ENCODE peak calls at places on chromosomes 11 and 22, in seven cellular contexts. One of them, this sample, is unnamed.

GRCh38 chr22:48305726-48306235 is 1521.9 kb downstream of the BRD1 start:
- DNase-seq in neuronal stem cell: no peak
- DNase-seq in naive thymus-derived CD4-positive, alpha-beta T cell: no peak
- DNase-seq in lung: no peak
- DNase-seq in epithelial cell of prostate: no peak
- DNase-seq in substantia nigra: no peak
- DNase-seq in pancreas: no peak
- DNase-seq in this sample: no peak

GRCh38 chr11:119615879-119616190 is 113.2 kb downstream of the NECTIN1 start:
- DNase-seq in neuronal stem cell: no peak
- DNase-seq in naive thymus-derived CD4-positive, alpha-beta T cell: no peak
- DNase-seq in lung: no peak
- DNase-seq in epithelial cell of prostate: peak
- DNase-seq in substantia nigra: no peak
- DNase-seq in pancreas: no peak
- DNase-seq in this sample: no peak

GRCh38 chr11:108680267-108680666 is 15.4 kb downstream of the DDX10 start:
- DNase-seq in neuronal stem cell: no peak
- DNase-seq in naive thymus-derived CD4-positive, alpha-beta T cell: no peak
- DNase-seq in lung: no peak
- DNase-seq in epithelial cell of prostate: no peak
- DNase-seq in substantia nigra: no peak
- DNase-seq in pancreas: no peak
- DNase-seq in this sample: no peak

GRCh38 chr22:38286915-38287669 is 14.3 kb upstream of the TMEM184B start:
- DNase-seq in neuronal stem cell: no peak
- DNase-seq in naive thymus-derived CD4-positive, alpha-beta T cell: no peak
- DNase-seq in lung: no peak
- DNase-seq in epithelial cell of prostate: no peak
- DNase-seq in substantia nigra: no peak
- DNase-seq in pancreas: no peak
- DNase-seq in this sample: no peak

GRCh38 chr22:34102633-34103032 is 182.4 kb upstream of the LARGE1 start:
- DNase-seq in neuronal stem cell: no peak
- DNase-seq in naive thymus-derived CD4-positive, alpha-beta T cell: no peak
- DNase-seq in lung: no peak
- DNase-seq in epithelial cell of prostate: no peak
- DNase-seq in substantia nigra: no peak
- DNase-seq in pancreas: no peak
- DNase-seq in this sample: no peak

GRCh38 chr11:66906077-66906929 is 49.4 kb downstream of the LRFN4 start:
- DNase-seq in neuronal stem cell: no peak
- DNase-seq in naive thymus-derived CD4-positive, alpha-beta T cell: no peak
- DNase-seq in lung: no peak
- DNase-seq in epithelial cell of prostate: peak
- DNase-seq in substantia nigra: no peak
- DNase-seq in pancreas: no peak
- DNase-seq in this sample: no peak

GRCh38 chr11:62337682-62338181 is 484 bp downstream of the ASRGL1 start:
- DNase-seq in neuronal stem cell: peak
- DNase-seq in naive thymus-derived CD4-positive, alpha-beta T cell: no peak
- DNase-seq in lung: no peak
- DNase-seq in epithelial cell of prostate: no peak
- DNase-seq in substantia nigra: peak
- DNase-seq in pancreas: peak
- DNase-seq in this sample: no peak

GRCh38 chr11:60169264-60169915 is 13.5 kb downstream of the MS4A6A start:
- DNase-seq in neuronal stem cell: peak
- DNase-seq in naive thymus-derived CD4-positive, alpha-beta T cell: peak
- DNase-seq in lung: no peak
- DNase-seq in epithelial cell of prostate: peak
- DNase-seq in substantia nigra: no peak
- DNase-seq in pancreas: no peak
- DNase-seq in this sample: no peak

GRCh38 chr11:2681408-2682145 is 18.2 kb downstream of the KCNQ1OT1 start:
- DNase-seq in neuronal stem cell: no peak
- DNase-seq in naive thymus-derived CD4-positive, alpha-beta T cell: no peak
- DNase-seq in lung: no peak
- DNase-seq in epithelial cell of prostate: no peak
- DNase-seq in substantia nigra: no peak
- DNase-seq in pancreas: peak
- DNase-seq in this sample: no peak

GRCh38 chr11:19072464-19072863 is 11.9 kb upstream of the MRGPRX2 start:
- DNase-seq in neuronal stem cell: no peak
- DNase-seq in naive thymus-derived CD4-positive, alpha-beta T cell: no peak
- DNase-seq in lung: no peak
- DNase-seq in epithelial cell of prostate: no peak
- DNase-seq in substantia nigra: no peak
- DNase-seq in pancreas: peak
- DNase-seq in this sample: no peak

GRCh38 chr22:50309601-50309991 is 2.1 kb upstream of the PLXNB2 start:
- DNase-seq in neuronal stem cell: no peak
- DNase-seq in naive thymus-derived CD4-positive, alpha-beta T cell: no peak
- DNase-seq in lung: no peak
- DNase-seq in epithelial cell of prostate: no peak
- DNase-seq in substantia nigra: no peak
- DNase-seq in pancreas: no peak
- DNase-seq in this sample: no peak

GRCh38 chr22:45033136-45033535 is 23.3 kb upstream of the PHF21B start:
- DNase-seq in neuronal stem cell: no peak
- DNase-seq in naive thymus-derived CD4-positive, alpha-beta T cell: no peak
- DNase-seq in lung: no peak
- DNase-seq in epithelial cell of prostate: no peak
- DNase-seq in substantia nigra: no peak
- DNase-seq in pancreas: no peak
- DNase-seq in this sample: no peak

GRCh38 chr11:27423125-27423524 is 49.5 kb downstream of the LGR4 start:
- DNase-seq in neuronal stem cell: no peak
- DNase-seq in naive thymus-derived CD4-positive, alpha-beta T cell: no peak
- DNase-seq in lung: no peak
- DNase-seq in epithelial cell of prostate: no peak
- DNase-seq in substantia nigra: no peak
- DNase-seq in pancreas: no peak
- DNase-seq in this sample: no peak

GRCh38 chr11:16912607-16913006 is 101.6 kb downstream of the PLEKHA7 start:
- DNase-seq in neuronal stem cell: no peak
- DNase-seq in naive thymus-derived CD4-positive, alpha-beta T cell: no peak
- DNase-seq in lung: no peak
- DNase-seq in epithelial cell of prostate: no peak
- DNase-seq in substantia nigra: no peak
- DNase-seq in pancreas: peak
- DNase-seq in this sample: no peak

GRCh38 chr11:81707881-81708280 is 1025.8 kb downstream of the FAM181B start:
- DNase-seq in neuronal stem cell: no peak
- DNase-seq in naive thymus-derived CD4-positive, alpha-beta T cell: no peak
- DNase-seq in lung: no peak
- DNase-seq in epithelial cell of prostate: no peak
- DNase-seq in substantia nigra: no peak
- DNase-seq in pancreas: no peak
- DNase-seq in this sample: no peak

DNA sequence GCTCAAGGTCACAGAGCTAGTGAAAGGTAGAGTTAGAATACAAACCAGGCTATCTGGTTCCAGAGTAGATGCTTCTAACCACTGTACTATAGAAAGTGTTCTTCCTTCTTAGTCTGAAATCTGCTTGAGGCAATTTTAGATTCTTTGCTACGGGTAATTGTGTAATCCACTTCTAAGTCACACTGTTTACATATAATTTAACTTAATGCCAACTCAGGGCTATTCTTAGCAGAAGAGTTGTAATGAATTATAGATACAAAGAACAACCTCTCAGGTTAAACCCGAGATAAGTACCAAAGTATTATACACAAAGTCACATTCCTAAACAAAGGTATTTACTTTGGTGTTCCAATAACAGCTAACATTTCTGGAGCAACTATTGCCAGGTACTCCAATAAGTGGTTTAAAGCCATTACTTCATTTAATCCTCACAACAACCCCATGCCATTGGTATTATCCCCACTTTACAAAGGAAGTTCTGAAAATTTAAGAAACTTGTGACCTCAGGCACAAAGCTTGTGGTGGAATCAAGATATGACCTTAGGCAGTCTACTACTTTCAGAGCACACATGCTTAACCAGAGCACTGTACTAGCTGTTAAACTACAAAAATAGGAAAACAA is 31.1 kb upstream of the DDI1 start:
- DNase-seq in neuronal stem cell: no peak
- DNase-seq in naive thymus-derived CD4-positive, alpha-beta T cell: no peak
- DNase-seq in lung: no peak
- DNase-seq in epithelial cell of prostate: peak
- DNase-seq in substantia nigra: no peak
- DNase-seq in pancreas: no peak
- DNase-seq in this sample: no peak
- H3K27ac ChIP-seq in neuronal stem cell: no peak
- H3K27ac ChIP-seq in naive thymus-derived CD4-positive, alpha-beta T cell: no peak
- H3K27ac ChIP-seq in lung: no peak
- H3K27ac ChIP-seq in epithelial cell of prostate: no peak
- H3K27ac ChIP-seq in substantia nigra: no peak
- H3K27ac ChIP-seq in pancreas: no peak
- H3K27ac ChIP-seq in this sample: no peak

GRCh38 chr22:46115755-46116490 is 34.4 kb upstream of the PPARA start:
- DNase-seq in neuronal stem cell: no peak
- DNase-seq in naive thymus-derived CD4-positive, alpha-beta T cell: no peak
- DNase-seq in lung: no peak
- DNase-seq in epithelial cell of prostate: no peak
- DNase-seq in substantia nigra: no peak
- DNase-seq in pancreas: no peak
- DNase-seq in this sample: no peak

GRCh38 chr22:46113910-46114517 is 36.3 kb upstream of the PPARA start:
- DNase-seq in neuronal stem cell: no peak
- DNase-seq in naive thymus-derived CD4-positive, alpha-beta T cell: no peak
- DNase-seq in lung: no peak
- DNase-seq in epithelial cell of prostate: no peak
- DNase-seq in substantia nigra: no peak
- DNase-seq in pancreas: no peak
- DNase-seq in this sample: no peak

GRCh38 chr22:46113110-46113909 is 37.0 kb upstream of the PPARA start:
- DNase-seq in neuronal stem cell: no peak
- DNase-seq in naive thymus-derived CD4-positive, alpha-beta T cell: no peak
- DNase-seq in lung: no peak
- DNase-seq in epithelial cell of prostate: no peak
- DNase-seq in substantia nigra: no peak
- DNase-seq in pancreas: no peak
- DNase-seq in this sample: no peak

GRCh38 chr22:46115388-46115678 is 35.0 kb upstream of the PPARA start:
- DNase-seq in neuronal stem cell: no peak
- DNase-seq in naive thymus-derived CD4-positive, alpha-beta T cell: no peak
- DNase-seq in lung: no peak
- DNase-seq in epithelial cell of prostate: no peak
- DNase-seq in substantia nigra: no peak
- DNase-seq in pancreas: no peak
- DNase-seq in this sample: no peak

DNA sequence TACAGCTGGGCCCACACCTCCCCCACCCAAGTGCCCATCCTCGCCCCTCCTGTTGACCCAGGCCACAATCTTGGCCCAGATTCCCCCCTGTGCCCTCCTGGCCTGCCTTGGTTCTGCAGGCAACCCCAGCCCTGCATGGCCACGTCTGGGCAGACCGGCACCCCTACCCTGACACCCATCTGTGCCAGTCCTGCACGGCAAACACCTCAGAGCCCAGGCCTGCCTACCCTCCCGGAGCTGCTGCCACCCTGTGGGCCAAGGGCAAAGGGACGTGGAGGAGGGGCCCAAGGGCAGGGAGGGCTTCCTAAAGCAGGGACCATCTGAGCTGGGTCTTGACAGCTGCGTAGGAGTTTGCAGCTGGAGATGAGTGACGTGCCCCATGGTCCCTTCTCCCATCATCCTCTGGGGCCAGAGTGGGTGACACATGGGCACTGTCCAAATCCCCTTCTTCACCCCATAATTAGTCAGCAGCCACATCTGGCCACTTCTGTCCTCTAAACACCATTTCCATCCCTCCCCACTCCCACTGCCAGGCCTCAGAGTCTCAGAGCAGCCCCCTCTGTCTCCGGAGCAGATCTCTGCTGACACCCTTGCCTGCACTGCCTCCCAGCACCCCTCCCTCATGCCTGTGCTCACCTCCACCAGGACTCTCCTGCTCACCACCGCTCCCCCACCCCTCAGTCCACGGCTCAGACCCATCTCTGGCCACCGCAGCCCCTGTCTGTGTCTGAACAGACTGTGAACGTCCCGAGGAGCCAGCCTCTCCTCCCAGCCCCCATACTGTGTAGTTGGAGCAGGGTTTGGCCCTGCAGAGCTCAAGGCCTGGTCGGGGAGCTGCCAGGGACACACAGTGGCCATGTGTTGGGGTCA is 35.6 kb upstream of the PPARA start:
- DNase-seq in neuronal stem cell: no peak
- DNase-seq in naive thymus-derived CD4-positive, alpha-beta T cell: no peak
- DNase-seq in lung: no peak
- DNase-seq in epithelial cell of prostate: no peak
- DNase-seq in substantia nigra: no peak
- DNase-seq in pancreas: no peak
- DNase-seq in this sample: no peak
- H3K27ac ChIP-seq in neuronal stem cell: no peak
- H3K27ac ChIP-seq in naive thymus-derived CD4-positive, alpha-beta T cell: no peak
- H3K27ac ChIP-seq in lung: peak
- H3K27ac ChIP-seq in epithelial cell of prostate: peak
- H3K27ac ChIP-seq in substantia nigra: peak
- H3K27ac ChIP-seq in pancreas: no peak
- H3K27ac ChIP-seq in this sample: peak

DNA sequence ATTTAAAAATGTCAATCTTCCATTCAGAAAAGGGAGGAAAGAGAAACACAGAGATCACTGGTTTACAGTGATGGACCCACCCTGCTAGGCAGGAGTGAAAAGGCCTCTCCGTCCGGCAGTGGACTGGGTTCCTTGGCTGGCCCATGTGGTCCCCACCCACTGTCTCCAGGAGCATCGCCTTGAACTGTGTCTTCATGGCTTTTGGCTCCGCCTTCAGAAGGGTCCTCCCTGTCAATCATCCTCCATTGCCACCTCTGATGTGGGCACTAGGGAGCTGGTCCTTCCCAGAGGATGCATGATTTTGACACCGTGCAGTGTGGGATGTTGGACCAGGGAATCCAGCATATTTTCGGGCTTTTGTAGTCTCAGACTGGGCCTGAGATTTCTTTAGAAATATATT is 58.2 kb upstream of the B3GAT1 start:
- DNase-seq in neuronal stem cell: no peak
- DNase-seq in naive thymus-derived CD4-positive, alpha-beta T cell: no peak
- DNase-seq in lung: no peak
- DNase-seq in epithelial cell of prostate: no peak
- DNase-seq in substantia nigra: no peak
- DNase-seq in pancreas: no peak
- DNase-seq in this sample: no peak
- H3K27ac ChIP-seq in neuronal stem cell: no peak
- H3K27ac ChIP-seq in naive thymus-derived CD4-positive, alpha-beta T cell: no peak
- H3K27ac ChIP-seq in lung: no peak
- H3K27ac ChIP-seq in epithelial cell of prostate: no peak
- H3K27ac ChIP-seq in substantia nigra: no peak
- H3K27ac ChIP-seq in pancreas: no peak
- H3K27ac ChIP-seq in this sample: no peak

DNA sequence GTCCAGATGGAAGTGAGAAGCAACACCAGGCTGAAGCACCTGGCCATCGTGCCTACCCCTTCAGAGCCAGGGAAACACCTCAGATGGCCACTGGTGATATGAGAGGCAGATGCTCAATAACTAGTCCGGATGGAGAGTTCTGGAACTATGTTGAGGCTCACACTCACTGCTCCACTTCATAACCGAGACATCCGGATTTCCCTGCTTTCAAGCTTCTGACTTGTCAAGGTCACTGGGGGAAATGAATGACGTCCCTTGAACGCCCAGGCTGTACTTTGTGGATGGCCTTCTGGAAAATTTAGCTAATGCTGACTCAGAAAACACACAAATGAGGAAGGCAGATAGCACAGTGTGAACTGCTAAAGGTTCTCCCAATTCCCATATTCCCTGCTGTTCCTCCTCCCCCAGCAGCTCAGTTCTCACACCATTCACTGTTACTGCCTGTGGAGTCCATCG is at the start of gene LYVE1:
- DNase-seq in neuronal stem cell: no peak
- DNase-seq in naive thymus-derived CD4-positive, alpha-beta T cell: no peak
- DNase-seq in lung: no peak
- DNase-seq in epithelial cell of prostate: no peak
- DNase-seq in substantia nigra: no peak
- DNase-seq in pancreas: no peak
- DNase-seq in this sample: peak
- H3K27ac ChIP-seq in neuronal stem cell: no peak
- H3K27ac ChIP-seq in naive thymus-derived CD4-positive, alpha-beta T cell: no peak
- H3K27ac ChIP-seq in lung: peak
- H3K27ac ChIP-seq in epithelial cell of prostate: no peak
- H3K27ac ChIP-seq in substantia nigra: no peak
- H3K27ac ChIP-seq in pancreas: no peak
- H3K27ac ChIP-seq in this sample: peak

This sample was measured in ascending aorta.